ENCODE peak calls at places on chromosomes 5 and 9, in ten cellular contexts. I, B, K, R, S, Z, E, D, N and P are unnamed samples.

GRCh38 chr5:151591144-151591819 is at the start of gene FAT2:
- DNase-seq in I (no peak), B (no peak), K (no peak), R (no peak), S (no peak), Z (no peak), E (no peak), D (no peak), N (no peak), P (no peak)

GRCh38 chr9:6199596-6199995 is 16.0 kb upstream of the IL33 start:
- DNase-seq in I (no peak), B (no peak), K (no peak), R (no peak), S (no peak), Z (no peak), E (no peak), D (no peak), N (no peak), P (no peak)

GRCh38 chr9:83346655-83347393 is 191.4 kb downstream of the FRMD3 start:
- DNase-seq in I (no peak), B (no peak), K (no peak), R (no peak), S (no peak), Z (no peak), E (no peak), D (no peak), N (no peak), P (no peak)

GRCh38 chr5:65018763-65019162 is 250.0 kb downstream of the CWC27 start:
- DNase-seq in I (no peak), B (no peak), K (no peak), R (no peak), S (no peak), Z (no peak), E (no peak), D (no peak), N (no peak), P (no peak)

GRCh38 chr5:6745706-6746217 is 32.5 kb downstream of the TENT4A start:
- DNase-seq in I (no peak), B (peak; percentile 69), K (no peak), R (peak; percentile 49), S (no peak), Z (no peak), E (no peak), D (no peak), N (no peak), P (peak; percentile 20)

GRCh38 chr5:143837306-143837848 is 25.4 kb downstream of the HMHB1 start:
- DNase-seq in I (no peak), B (peak; percentile 68), K (no peak), R (no peak), S (no peak), Z (no peak), E (no peak), D (no peak), N (no peak), P (no peak)

GRCh38 chr5:72628771-72629313 is 121.6 kb upstream of the ZNF366 start:
- DNase-seq in I (no peak), B (no peak), K (no peak), R (no peak), S (no peak), Z (no peak), E (no peak), D (no peak), N (no peak), P (no peak)

GRCh38 chr5:135151256-135151655 is 117.2 kb upstream of the PITX1 start:
- DNase-seq in I (no peak), B (no peak), K (no peak), R (no peak), S (no peak), Z (no peak), E (no peak), D (no peak), N (no peak), P (no peak)

GRCh38 chr9:34654317-34655083 is 2.5 kb downstream of the IL11RA start:
- DNase-seq in I (no peak), B (no peak), K (no peak), R (peak; percentile 68), S (no peak), Z (no peak), E (no peak), D (peak; percentile 79), N (peak; percentile 70), P (no peak)

GRCh38 chr9:95505676-95506437 is 10.9 kb downstream of the PTCH1 start:
- DNase-seq in I (no peak), B (peak; percentile 59), K (no peak), R (no peak), S (no peak), Z (no peak), E (peak; percentile 13), D (no peak), N (peak; percentile 87), P (no peak)

GRCh38 chr5:103523319-103523718 is 39.3 kb downstream of the NUDT12 start:
- DNase-seq in I (no peak), B (no peak), K (no peak), R (no peak), S (no peak), Z (no peak), E (no peak), D (no peak), N (no peak), P (peak; percentile 59)

GRCh38 chr9:16653491-16654407 is 216.7 kb downstream of the BNC2 start:
- DNase-seq in I (no peak), B (no peak), K (no peak), R (no peak), S (no peak), Z (no peak), E (no peak), D (no peak), N (no peak), P (no peak)

GRCh38 chr5:136729901-136730355 is 364.6 kb upstream of the TRPC7 start:
- DNase-seq in I (no peak), B (peak; percentile 67), K (no peak), R (no peak), S (no peak), Z (no peak), E (no peak), D (no peak), N (no peak), P (no peak)

GRCh38 chr5:52024363-52024762 is 641.1 kb downstream of the ISL1 start:
- DNase-seq in I (no peak), B (no peak), K (no peak), R (no peak), S (no peak), Z (no peak), E (no peak), D (no peak), N (no peak), P (no peak)

GRCh38 chr9:128787583-128788156 is 617 bp downstream of the TBC1D13 start:
- DNase-seq in I (no peak), B (peak; percentile 23), K (no peak), R (peak; percentile 19), S (no peak), Z (no peak), E (no peak), D (no peak), N (no peak), P (no peak)

GRCh38 chr9:90815944-90816357 is 14.3 kb downstream of the SYK start:
- DNase-seq in I (no peak), B (no peak), K (no peak), R (no peak), S (no peak), Z (no peak), E (no peak), D (no peak), N (no peak), P (no peak)

GRCh38 chr5:151320481-151320880 is 16.9 kb upstream of the SLC36A3 start:
- DNase-seq in I (no peak), B (no peak), K (no peak), R (no peak), S (no peak), Z (no peak), E (no peak), D (no peak), N (no peak), P (no peak)

GRCh38 chr9:38681747-38682227 is 38.1 kb downstream of the FAM240B start:
- DNase-seq in I (no peak), B (peak; percentile 90), K (no peak), R (no peak), S (no peak), Z (no peak), E (no peak), D (no peak), N (no peak), P (no peak)

GRCh38 chr9:134570726-134571325 is 70.8 kb upstream of the COL5A1 start:
- DNase-seq in I (no peak), B (no peak), K (no peak), R (no peak), S (no peak), Z (no peak), E (no peak), D (no peak), N (peak; percentile 48), P (peak; percentile 37)

GRCh38 chr5:181205735-181206401 is 872 bp upstream of the TRIM7 start:
- DNase-seq in I (no peak), B (no peak), K (no peak), R (no peak), S (no peak), Z (no peak), E (no peak), D (no peak), N (no peak), P (no peak)

GRCh38 chr5:109830955-109831502 is 141.3 kb downstream of the MAN2A1 start:
- DNase-seq in I (no peak), B (peak; percentile 80), K (no peak), R (no peak), S (no peak), Z (no peak), E (no peak), D (no peak), N (no peak), P (no peak)

GRCh38 chr5:1056611-1057484 is 48.2 kb downstream of the NKD2 start:
- DNase-seq in I (no peak), B (no peak), K (no peak), R (no peak), S (no peak), Z (no peak), E (no peak), D (no peak), N (peak; percentile 71), P (no peak)